ENCODE peak calls at places on chromosomes 7 and 10, in ten cellular contexts. One of them, this sample, is unnamed.

GRCh38 chr7:29486191-29486700 is 77.4 kb upstream of the PRR15 start:
- DNase-seq in GM19239: no peak
- DNase-seq in smooth muscle cell of the brain vasculature: no peak
- DNase-seq in GM12891: no peak
- DNase-seq in cardiac septum: no peak
- DNase-seq in CD4-positive, alpha-beta memory T cell: no peak
- DNase-seq in HFF-Myc: no peak
- DNase-seq in SJSA1: no peak
- DNase-seq in activated CD8-positive, alpha-beta memory T cell treated with anti-CD3 and anti-CD28 coated beads for 24 hours: no peak
- DNase-seq in stimulated activated CD4-positive, alpha-beta T cell treated with anti-CD3 and anti-CD28 coated beads, Interleukin-4, amount 100 ng/mL, for 1 hour: no peak
- DNase-seq in this sample: no peak

GRCh38 chr10:118035358-118036031 is 11.2 kb downstream of the RAB11FIP2 start:
- DNase-seq in activated CD8-positive, alpha-beta memory T cell treated with anti-CD3 and anti-CD28 coated beads for 24 hours: no peak
- DNase-seq in GM12891: no peak
- DNase-seq in SJSA1: no peak
- DNase-seq in stimulated activated CD4-positive, alpha-beta T cell treated with anti-CD3 and anti-CD28 coated beads, Interleukin-4, amount 100 ng/mL, for 1 hour: no peak
- DNase-seq in smooth muscle cell of the brain vasculature: no peak
- DNase-seq in GM19239: no peak
- DNase-seq in CD4-positive, alpha-beta memory T cell: peak
- DNase-seq in cardiac septum: no peak
- DNase-seq in HFF-Myc: no peak
- DNase-seq in this sample: no peak

GRCh38 chr10:61978965-61979364 is 77.5 kb downstream of the ARID5B start:
- DNase-seq in smooth muscle cell of the brain vasculature: no peak
- DNase-seq in SJSA1: no peak
- DNase-seq in HFF-Myc: no peak
- DNase-seq in GM19239: no peak
- DNase-seq in stimulated activated CD4-positive, alpha-beta T cell treated with anti-CD3 and anti-CD28 coated beads, Interleukin-4, amount 100 ng/mL, for 1 hour: no peak
- DNase-seq in activated CD8-positive, alpha-beta memory T cell treated with anti-CD3 and anti-CD28 coated beads for 24 hours: no peak
- DNase-seq in cardiac septum: no peak
- DNase-seq in CD4-positive, alpha-beta memory T cell: no peak
- DNase-seq in GM12891: no peak
- DNase-seq in this sample: no peak

GRCh38 chr10:30493609-30494530 is 59.9 kb downstream of the MAP3K8 start:
- DNase-seq in stimulated activated CD4-positive, alpha-beta T cell treated with anti-CD3 and anti-CD28 coated beads, Interleukin-4, amount 100 ng/mL, for 1 hour: no peak
- DNase-seq in GM19239: no peak
- DNase-seq in CD4-positive, alpha-beta memory T cell: no peak
- DNase-seq in smooth muscle cell of the brain vasculature: no peak
- DNase-seq in GM12891: no peak
- DNase-seq in cardiac septum: no peak
- DNase-seq in HFF-Myc: no peak
- DNase-seq in SJSA1: peak
- DNase-seq in activated CD8-positive, alpha-beta memory T cell treated with anti-CD3 and anti-CD28 coated beads for 24 hours: no peak
- DNase-seq in this sample: peak

GRCh38 chr7:104127204-104127603 is 80.6 kb downstream of the ORC5 start:
- DNase-seq in GM12891: no peak
- DNase-seq in cardiac septum: no peak
- DNase-seq in SJSA1: no peak
- DNase-seq in GM19239: no peak
- DNase-seq in activated CD8-positive, alpha-beta memory T cell treated with anti-CD3 and anti-CD28 coated beads for 24 hours: no peak
- DNase-seq in smooth muscle cell of the brain vasculature: no peak
- DNase-seq in stimulated activated CD4-positive, alpha-beta T cell treated with anti-CD3 and anti-CD28 coated beads, Interleukin-4, amount 100 ng/mL, for 1 hour: no peak
- DNase-seq in CD4-positive, alpha-beta memory T cell: no peak
- DNase-seq in HFF-Myc: no peak
- DNase-seq in this sample: no peak

GRCh38 chr7:69929622-69930021 is 331.3 kb downstream of the AUTS2 start:
- DNase-seq in GM19239: no peak
- DNase-seq in SJSA1: no peak
- DNase-seq in CD4-positive, alpha-beta memory T cell: no peak
- DNase-seq in GM12891: no peak
- DNase-seq in stimulated activated CD4-positive, alpha-beta T cell treated with anti-CD3 and anti-CD28 coated beads, Interleukin-4, amount 100 ng/mL, for 1 hour: no peak
- DNase-seq in activated CD8-positive, alpha-beta memory T cell treated with anti-CD3 and anti-CD28 coated beads for 24 hours: no peak
- DNase-seq in smooth muscle cell of the brain vasculature: no peak
- DNase-seq in cardiac septum: no peak
- DNase-seq in HFF-Myc: no peak
- DNase-seq in this sample: no peak

GRCh38 chr10:15494850-15495249 is 123.8 kb upstream of the FAM171A1 start:
- DNase-seq in cardiac septum: no peak
- DNase-seq in GM19239: no peak
- DNase-seq in GM12891: no peak
- DNase-seq in smooth muscle cell of the brain vasculature: no peak
- DNase-seq in stimulated activated CD4-positive, alpha-beta T cell treated with anti-CD3 and anti-CD28 coated beads, Interleukin-4, amount 100 ng/mL, for 1 hour: no peak
- DNase-seq in CD4-positive, alpha-beta memory T cell: no peak
- DNase-seq in activated CD8-positive, alpha-beta memory T cell treated with anti-CD3 and anti-CD28 coated beads for 24 hours: no peak
- DNase-seq in SJSA1: no peak
- DNase-seq in HFF-Myc: no peak
- DNase-seq in this sample: no peak

GRCh38 chr10:18658301-18658991 is 785 bp upstream of the ARL5B start:
- DNase-seq in CD4-positive, alpha-beta memory T cell: no peak
- DNase-seq in smooth muscle cell of the brain vasculature: no peak
- DNase-seq in stimulated activated CD4-positive, alpha-beta T cell treated with anti-CD3 and anti-CD28 coated beads, Interleukin-4, amount 100 ng/mL, for 1 hour: no peak
- DNase-seq in GM19239: peak
- DNase-seq in cardiac septum: no peak
- DNase-seq in activated CD8-positive, alpha-beta memory T cell treated with anti-CD3 and anti-CD28 coated beads for 24 hours: no peak
- DNase-seq in HFF-Myc: no peak
- DNase-seq in SJSA1: peak
- DNase-seq in GM12891: no peak
- DNase-seq in this sample: no peak

GRCh38 chr10:120632047-120632446 is 175.0 kb downstream of the PLPP4 start:
- DNase-seq in smooth muscle cell of the brain vasculature: no peak
- DNase-seq in GM12891: no peak
- DNase-seq in stimulated activated CD4-positive, alpha-beta T cell treated with anti-CD3 and anti-CD28 coated beads, Interleukin-4, amount 100 ng/mL, for 1 hour: no peak
- DNase-seq in GM19239: no peak
- DNase-seq in activated CD8-positive, alpha-beta memory T cell treated with anti-CD3 and anti-CD28 coated beads for 24 hours: no peak
- DNase-seq in SJSA1: no peak
- DNase-seq in CD4-positive, alpha-beta memory T cell: no peak
- DNase-seq in cardiac septum: no peak
- DNase-seq in HFF-Myc: no peak
- DNase-seq in this sample: no peak